ENCODE peak calls at places on chromosomes 11 and 22, in seven cellular contexts. C is trophoblast cell, J is right atrium auricular region, I is GM13976, Z is astrocyte of the spinal cord, M is endodermal cell, B is iris pigment epithelial cell. P is an unnamed sample.
A peak's percentile ranks its signal among the peaks of the same experiment; 100 is the strongest.

GRCh38 chr11:124934862-124935547 is 842 bp downstream of the HEPACAM start:
- DNase-seq in J (no peak), Z (peak; percentile 76), I (no peak), M (no peak), C (no peak), B (peak; percentile 92), P (peak; percentile 63)

GRCh38 chr11:8219257-8220021 is 44.2 kb downstream of the LMO1 start:
- DNase-seq in C (peak; percentile 33), Z (peak; percentile 58), J (no peak), I (peak; percentile 73), B (peak; percentile 69), M (peak; percentile 91), P (peak; percentile 68)

GRCh38 chr11:77200869-77201268 is 72.8 kb downstream of the MYO7A start:
- DNase-seq in M (no peak), Z (no peak), I (no peak), C (no peak), J (no peak), B (no peak), P (no peak)

GRCh38 chr11:14969922-14970323 is 2.2 kb downstream of the CALCA start:
- DNase-seq in C (peak; percentile 9), B (peak; percentile 17), J (no peak), Z (no peak), M (peak; percentile 97), I (peak; percentile 28), P (peak; percentile 53)

GRCh38 chr22:37105990-37106389 is 3.5 kb downstream of the TMPRSS6 start:
- DNase-seq in B (no peak), M (no peak), I (no peak), Z (no peak), J (no peak), C (no peak), P (no peak)

GRCh38 chr11:33040127-33040861 is 922 bp downstream of the TCP11L1 start:
- DNase-seq in J (no peak), B (peak; percentile 40), C (no peak), I (peak; percentile 66), M (no peak), Z (no peak), P (peak; percentile 47)

GRCh38 chr11:350723-351255 is 18.5 kb upstream of the B4GALNT4 start:
- DNase-seq in I (no peak), C (peak; percentile 18), Z (no peak), B (peak; percentile 86), M (peak; percentile 59), J (no peak), P (peak; percentile 22)

GRCh38 chr11:66371627-66372415 is at the start of gene SLC29A2:
- DNase-seq in I (peak; percentile 94), M (peak; percentile 97), Z (no peak), J (no peak), B (no peak), C (peak; percentile 76), P (no peak)

GRCh38 chr11:77031599-77031998 is 2.6 kb upstream of the B3GNT6 start:
- DNase-seq in M (no peak), J (no peak), I (no peak), Z (no peak), C (no peak), B (no peak), P (no peak)

GRCh38 chr11:17021550-17021949 is 7.3 kb upstream of the PLEKHA7 start:
- DNase-seq in M (no peak), C (peak; percentile 89), I (no peak), Z (no peak), J (no peak), B (no peak), P (no peak)

GRCh38 chr11:861105-861479 is 18.4 kb downstream of the TSPAN4 start:
- DNase-seq in B (no peak), M (no peak), I (no peak), C (no peak), Z (no peak), J (no peak), P (no peak)

GRCh38 chr11:127454856-127455255 is 454.3 kb upstream of the KIRREL3 start:
- DNase-seq in I (no peak), C (no peak), B (no peak), Z (peak; percentile 1), M (peak; percentile 65), J (no peak), P (no peak)

GRCh38 chr11:1549355-1550330 is 22.4 kb downstream of the DUSP8 start:
- DNase-seq in B (no peak), C (no peak), J (no peak), I (no peak), M (no peak), Z (no peak), P (no peak)

GRCh38 chr22:44109417-44109816 is 71.3 kb upstream of the PARVG start:
- DNase-seq in I (no peak), B (no peak), Z (no peak), M (no peak), J (no peak), C (no peak), P (no peak)

GRCh38 chr11:75311858-75312288 is 39.6 kb downstream of the ARRB1 start:
- DNase-seq in C (no peak), Z (peak; percentile 40), M (no peak), B (peak; percentile 36), I (no peak), J (peak; percentile 90), P (peak; percentile 85)

GRCh38 chr22:33864723-33865130 is 55.5 kb downstream of the LARGE1 start:
- DNase-seq in C (no peak), B (no peak), M (no peak), I (peak; percentile 53), Z (no peak), J (peak; percentile 65), P (no peak)

P was measured in cardiac fibroblast.